ENCODE peak calls at places on chromosome 9, in eight cellular contexts. One of them, this sample, is unnamed.

GRCh38 chr9:30995951-30996738 is 1388.3 kb upstream of the ACO1 start:
- DNase-seq in heart right ventricle: no peak
- DNase-seq in Peyer's patch: no peak
- DNase-seq in neural crest cell: no peak
- DNase-seq in endothelial cell: no peak
- DNase-seq in CD8-positive, alpha-beta T cell: no peak
- DNase-seq in psoas muscle: no peak
- DNase-seq in WTC11: no peak
- DNase-seq in this sample: no peak

GRCh38 chr9:114662081-114662989 is 4.7 kb upstream of the TEX53 start:
- DNase-seq in WTC11: peak; percentile 85
- DNase-seq in endothelial cell: peak; percentile 76
- DNase-seq in psoas muscle: no peak
- DNase-seq in Peyer's patch: no peak
- DNase-seq in heart right ventricle: no peak
- DNase-seq in CD8-positive, alpha-beta T cell: peak; percentile 26
- DNase-seq in neural crest cell: peak; percentile 68
- DNase-seq in this sample: peak; percentile 93

GRCh38 chr9:109314011-109314531 is 6.8 kb downstream of the EPB41L4B start:
- DNase-seq in CD8-positive, alpha-beta T cell: no peak
- DNase-seq in Peyer's patch: peak; percentile 69
- DNase-seq in endothelial cell: no peak
- DNase-seq in WTC11: no peak
- DNase-seq in neural crest cell: no peak
- DNase-seq in heart right ventricle: no peak
- DNase-seq in psoas muscle: no peak
- DNase-seq in this sample: no peak

GRCh38 chr9:112065781-112066606 is 109.1 kb downstream of the SUSD1 start:
- DNase-seq in endothelial cell: no peak
- DNase-seq in heart right ventricle: no peak
- DNase-seq in neural crest cell: no peak
- DNase-seq in CD8-positive, alpha-beta T cell: no peak
- DNase-seq in WTC11: peak; percentile 17
- DNase-seq in psoas muscle: no peak
- DNase-seq in Peyer's patch: peak; percentile 83
- DNase-seq in this sample: peak; percentile 91

GRCh38 chr9:18543406-18543965 is 69.5 kb downstream of the ADAMTSL1 start:
- DNase-seq in Peyer's patch: no peak
- DNase-seq in WTC11: no peak
- DNase-seq in neural crest cell: no peak
- DNase-seq in CD8-positive, alpha-beta T cell: no peak
- DNase-seq in heart right ventricle: no peak
- DNase-seq in psoas muscle: no peak
- DNase-seq in endothelial cell: no peak
- DNase-seq in this sample: peak; percentile 42

GRCh38 chr9:136849960-136850865 is 1.0 kb downstream of the PHPT1 start:
- DNase-seq in WTC11: no peak
- DNase-seq in heart right ventricle: peak; percentile 35
- DNase-seq in CD8-positive, alpha-beta T cell: no peak
- DNase-seq in endothelial cell: no peak
- DNase-seq in Peyer's patch: no peak
- DNase-seq in psoas muscle: peak; percentile 36
- DNase-seq in neural crest cell: no peak
- DNase-seq in this sample: no peak

GRCh38 chr9:90919883-90920282 is 118.3 kb downstream of the SYK start:
- DNase-seq in CD8-positive, alpha-beta T cell: no peak
- DNase-seq in Peyer's patch: no peak
- DNase-seq in neural crest cell: no peak
- DNase-seq in WTC11: no peak
- DNase-seq in psoas muscle: peak; percentile 48
- DNase-seq in heart right ventricle: peak; percentile 52
- DNase-seq in endothelial cell: no peak
- DNase-seq in this sample: no peak

GRCh38 chr9:35079041-35079425 is 709 bp downstream of the FANCG start:
- DNase-seq in endothelial cell: no peak
- DNase-seq in Peyer's patch: no peak
- DNase-seq in heart right ventricle: no peak
- DNase-seq in neural crest cell: no peak
- DNase-seq in WTC11: no peak
- DNase-seq in CD8-positive, alpha-beta T cell: no peak
- DNase-seq in psoas muscle: no peak
- DNase-seq in this sample: no peak

GRCh38 chr9:122126340-122127333 is 32.9 kb downstream of the NDUFA8 start:
- DNase-seq in heart right ventricle: no peak
- DNase-seq in Peyer's patch: no peak
- DNase-seq in CD8-positive, alpha-beta T cell: no peak
- DNase-seq in endothelial cell: no peak
- DNase-seq in psoas muscle: no peak
- DNase-seq in neural crest cell: no peak
- DNase-seq in WTC11: peak; percentile 53
- DNase-seq in this sample: peak; percentile 95

GRCh38 chr9:122124048-122124447 is 30.9 kb upstream of the TTLL11 start:
- DNase-seq in endothelial cell: no peak
- DNase-seq in psoas muscle: no peak
- DNase-seq in heart right ventricle: no peak
- DNase-seq in CD8-positive, alpha-beta T cell: no peak
- DNase-seq in neural crest cell: no peak
- DNase-seq in WTC11: no peak
- DNase-seq in Peyer's patch: no peak
- DNase-seq in this sample: peak; percentile 65

GRCh38 chr9:122125891-122126331 is 32.8 kb upstream of the TTLL11 start:
- DNase-seq in heart right ventricle: no peak
- DNase-seq in WTC11: no peak
- DNase-seq in endothelial cell: no peak
- DNase-seq in Peyer's patch: no peak
- DNase-seq in psoas muscle: no peak
- DNase-seq in neural crest cell: no peak
- DNase-seq in CD8-positive, alpha-beta T cell: no peak
- DNase-seq in this sample: peak; percentile 90

GRCh38 chr9:122124528-122124927 is 31.4 kb upstream of the TTLL11 start:
- DNase-seq in WTC11: no peak
- DNase-seq in neural crest cell: no peak
- DNase-seq in heart right ventricle: no peak
- DNase-seq in psoas muscle: no peak
- DNase-seq in CD8-positive, alpha-beta T cell: no peak
- DNase-seq in Peyer's patch: no peak
- DNase-seq in endothelial cell: no peak
- DNase-seq in this sample: no peak

DNA sequence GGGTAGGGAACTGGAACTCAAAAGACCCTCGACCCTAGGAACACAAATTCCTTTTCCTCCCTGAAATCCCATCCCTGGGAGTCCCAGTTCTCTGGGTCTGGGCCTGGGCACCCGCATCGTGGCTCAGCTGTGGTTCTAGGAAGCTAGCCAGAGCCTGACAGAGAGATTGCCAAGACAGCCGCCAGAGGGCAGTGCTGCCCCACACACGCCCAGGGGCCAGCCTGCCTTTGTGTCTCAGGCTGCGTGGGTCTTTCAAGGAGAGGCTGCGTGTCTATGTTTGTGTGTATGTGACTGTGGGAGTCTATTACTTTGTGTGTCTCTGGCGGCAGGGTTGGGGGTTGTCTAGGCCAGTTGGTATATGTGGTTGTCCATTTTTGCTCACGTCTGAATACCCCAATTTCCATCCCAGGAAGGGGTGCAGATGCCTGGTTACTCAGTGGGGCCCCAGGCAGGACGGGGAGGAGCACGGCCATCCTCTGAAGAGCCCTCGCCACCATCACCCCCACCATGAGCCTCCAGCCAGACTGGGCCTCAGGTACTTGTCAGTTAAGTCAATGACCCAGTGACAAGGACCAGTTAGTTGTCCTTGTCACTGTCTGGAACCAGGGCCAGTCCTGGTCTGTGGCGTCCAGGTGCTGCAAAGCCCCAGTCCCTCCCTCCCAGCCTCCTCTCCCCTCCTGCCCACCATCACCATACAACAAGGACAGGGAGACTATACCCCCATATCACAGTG is 32.2 kb upstream of the TTLL11 start:
- DNase-seq in Peyer's patch: peak; percentile 87
- DNase-seq in heart right ventricle: peak; percentile 85
- DNase-seq in WTC11: peak; percentile 84
- DNase-seq in endothelial cell: peak; percentile 93
- DNase-seq in neural crest cell: peak; percentile 87
- DNase-seq in psoas muscle: peak; percentile 82
- DNase-seq in CD8-positive, alpha-beta T cell: peak; percentile 65
- DNase-seq in this sample: peak; percentile 99
- TF ChIP-seq CTCF in Peyer's patch: peak; percentile 75
- TF ChIP-seq CTCF in heart right ventricle: peak; percentile 96
- TF ChIP-seq CTCF in WTC11: peak; percentile 88
- TF ChIP-seq CTCF in endothelial cell: peak; percentile 85
- TF ChIP-seq CTCF in neural crest cell: peak; percentile 98
- TF ChIP-seq CTCF in psoas muscle: peak; percentile 96
- TF ChIP-seq CTCF in CD8-positive, alpha-beta T cell: peak; percentile 82
- TF ChIP-seq CTCF in this sample: peak; percentile 97

DNA sequence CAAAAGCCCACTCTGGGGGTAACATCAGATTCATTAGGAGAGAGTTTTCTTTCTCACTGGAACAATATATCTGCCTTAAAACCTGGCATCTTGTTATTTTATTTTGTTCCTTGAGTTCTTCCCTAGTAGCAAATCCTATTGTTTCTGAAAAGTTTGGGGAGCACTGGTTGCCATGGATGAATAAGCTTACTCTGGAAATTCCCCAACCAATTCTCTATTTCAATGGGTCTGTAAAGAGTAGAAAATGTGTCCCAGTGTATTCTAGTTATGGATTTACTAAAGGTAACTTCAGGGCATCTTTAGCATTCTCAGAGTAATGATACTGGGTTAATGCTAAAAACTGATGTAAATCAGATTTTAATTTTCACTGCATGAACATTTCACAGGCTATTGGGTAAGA is 94.2 kb upstream of the S1PR3 start:
- DNase-seq in Peyer's patch: no peak
- DNase-seq in heart right ventricle: no peak
- DNase-seq in CD8-positive, alpha-beta T cell: no peak
- DNase-seq in neural crest cell: no peak
- DNase-seq in psoas muscle: no peak
- DNase-seq in WTC11: no peak
- DNase-seq in endothelial cell: no peak
- DNase-seq in this sample: no peak
- TF ChIP-seq CTCF in Peyer's patch: no peak
- TF ChIP-seq CTCF in heart right ventricle: no peak
- TF ChIP-seq CTCF in CD8-positive, alpha-beta T cell: no peak
- TF ChIP-seq CTCF in neural crest cell: no peak
- TF ChIP-seq CTCF in psoas muscle: no peak
- TF ChIP-seq CTCF in WTC11: no peak
- TF ChIP-seq CTCF in endothelial cell: no peak
- TF ChIP-seq CTCF in this sample: no peak

GRCh38 chr9:2367970-2368369 is 253.6 kb upstream of the VLDLR start:
- DNase-seq in heart right ventricle: no peak
- DNase-seq in psoas muscle: no peak
- DNase-seq in Peyer's patch: no peak
- DNase-seq in CD8-positive, alpha-beta T cell: no peak
- DNase-seq in WTC11: peak; percentile 22
- DNase-seq in endothelial cell: no peak
- DNase-seq in neural crest cell: no peak
- DNase-seq in this sample: no peak
- TF ChIP-seq CTCF in heart right ventricle: no peak
- TF ChIP-seq CTCF in psoas muscle: no peak
- TF ChIP-seq CTCF in Peyer's patch: no peak
- TF ChIP-seq CTCF in CD8-positive, alpha-beta T cell: no peak
- TF ChIP-seq CTCF in WTC11: no peak
- TF ChIP-seq CTCF in endothelial cell: no peak
- TF ChIP-seq CTCF in neural crest cell: no peak
- TF ChIP-seq CTCF in this sample: peak; percentile 9

DNA sequence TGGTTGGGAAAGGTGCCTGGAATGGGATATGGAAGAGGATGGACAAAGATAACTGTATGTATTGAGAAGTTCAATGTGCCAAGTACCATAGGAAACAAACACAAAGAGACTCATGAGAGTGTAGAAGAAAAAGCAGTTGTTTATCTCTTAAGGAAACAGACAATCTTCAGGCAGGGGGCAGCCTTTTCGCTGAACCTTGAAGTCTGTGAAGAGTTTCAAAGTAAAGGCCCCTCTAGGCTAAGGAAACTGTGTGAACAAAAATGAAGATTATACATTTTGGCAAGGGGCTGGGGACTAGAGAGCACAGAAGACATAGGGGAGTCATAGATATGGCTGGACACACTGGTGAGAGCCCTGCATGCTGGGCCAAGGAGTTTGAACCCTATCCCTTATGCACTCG is 27.5 kb upstream of the FRMPD1 start:
- DNase-seq in CD8-positive, alpha-beta T cell: no peak
- DNase-seq in neural crest cell: no peak
- DNase-seq in endothelial cell: no peak
- DNase-seq in WTC11: no peak
- DNase-seq in psoas muscle: no peak
- DNase-seq in heart right ventricle: no peak
- DNase-seq in Peyer's patch: no peak
- DNase-seq in this sample: no peak
- TF ChIP-seq CTCF in CD8-positive, alpha-beta T cell: no peak
- TF ChIP-seq CTCF in neural crest cell: no peak
- TF ChIP-seq CTCF in endothelial cell: no peak
- TF ChIP-seq CTCF in WTC11: no peak
- TF ChIP-seq CTCF in psoas muscle: no peak
- TF ChIP-seq CTCF in heart right ventricle: no peak
- TF ChIP-seq CTCF in Peyer's patch: no peak
- TF ChIP-seq CTCF in this sample: no peak

DNA sequence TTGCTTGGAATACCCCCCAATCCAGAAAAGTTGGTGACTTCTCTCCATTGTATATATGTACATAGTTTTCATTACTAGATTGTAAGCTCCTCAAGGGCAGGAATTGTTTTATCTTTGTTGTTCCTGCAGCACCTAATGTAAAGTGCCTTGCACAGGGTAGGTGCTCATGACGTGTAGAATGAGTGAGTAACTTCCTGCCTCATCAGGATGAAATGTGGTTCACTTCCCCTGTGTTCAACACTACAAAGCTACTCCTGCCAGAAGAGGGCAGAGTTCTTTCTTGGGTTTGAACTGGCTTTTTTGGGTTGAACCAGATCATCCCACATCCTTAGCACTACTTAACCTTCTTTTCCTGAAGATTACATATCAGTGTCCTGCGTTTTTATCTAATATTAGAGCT is 23.9 kb downstream of the GTF3C4 start:
- DNase-seq in Peyer's patch: no peak
- DNase-seq in WTC11: no peak
- DNase-seq in endothelial cell: no peak
- DNase-seq in CD8-positive, alpha-beta T cell: no peak
- DNase-seq in heart right ventricle: no peak
- DNase-seq in psoas muscle: no peak
- DNase-seq in neural crest cell: no peak
- DNase-seq in this sample: no peak
- TF ChIP-seq CTCF in Peyer's patch: no peak
- TF ChIP-seq CTCF in WTC11: peak; percentile 17
- TF ChIP-seq CTCF in endothelial cell: no peak
- TF ChIP-seq CTCF in CD8-positive, alpha-beta T cell: no peak
- TF ChIP-seq CTCF in heart right ventricle: peak; percentile 27
- TF ChIP-seq CTCF in psoas muscle: no peak
- TF ChIP-seq CTCF in neural crest cell: no peak
- TF ChIP-seq CTCF in this sample: no peak

GRCh38 chr9:68779558-68780376 is 74.7 kb downstream of the PIP5K1B start:
- DNase-seq in CD8-positive, alpha-beta T cell: peak; percentile 87
- DNase-seq in Peyer's patch: peak; percentile 95
- DNase-seq in heart right ventricle: peak; percentile 96
- DNase-seq in WTC11: peak; percentile 96
- DNase-seq in endothelial cell: peak; percentile 97
- DNase-seq in psoas muscle: peak; percentile 96
- DNase-seq in neural crest cell: peak; percentile 91
- DNase-seq in this sample: peak; percentile 94
- TF ChIP-seq CTCF in CD8-positive, alpha-beta T cell: peak; percentile 53
- TF ChIP-seq CTCF in Peyer's patch: no peak
- TF ChIP-seq CTCF in heart right ventricle: peak; percentile 64
- TF ChIP-seq CTCF in WTC11: no peak
- TF ChIP-seq CTCF in endothelial cell: no peak
- TF ChIP-seq CTCF in psoas muscle: peak; percentile 28
- TF ChIP-seq CTCF in neural crest cell: peak; percentile 49
- TF ChIP-seq CTCF in this sample: peak; percentile 26

GRCh38 chr9:73649552-73649951 is 497.9 kb downstream of the ANXA1 start:
- DNase-seq in endothelial cell: no peak
- DNase-seq in neural crest cell: no peak
- DNase-seq in Peyer's patch: peak; percentile 39
- DNase-seq in heart right ventricle: no peak
- DNase-seq in WTC11: no peak
- DNase-seq in psoas muscle: no peak
- DNase-seq in CD8-positive, alpha-beta T cell: no peak
- DNase-seq in this sample: no peak
- TF ChIP-seq CTCF in endothelial cell: no peak
- TF ChIP-seq CTCF in neural crest cell: no peak
- TF ChIP-seq CTCF in Peyer's patch: no peak
- TF ChIP-seq CTCF in heart right ventricle: no peak
- TF ChIP-seq CTCF in WTC11: no peak
- TF ChIP-seq CTCF in psoas muscle: no peak
- TF ChIP-seq CTCF in CD8-positive, alpha-beta T cell: no peak
- TF ChIP-seq CTCF in this sample: no peak

This sample was measured in osteoblast.